ENCODE peak calls at places on chromosome 7, in four cellular contexts. L is cardiac muscle cell, H is fibroblast of lung, O is upper lobe of right lung. F is an unnamed sample.

GRCh38 chr7:131020759-131021219 is 286.8 kb upstream of the KLF14 start:
- DNase-seq in L (no peak), H (no peak), O (no peak), F (no peak)

GRCh38 chr7:742791-743190 is 15.7 kb upstream of the PRKAR1B start:
- DNase-seq in L (no peak), H (no peak), O (peak), F (no peak)

GRCh38 chr7:43843276-43843675 is 26.0 kb downstream of the MRPS24 start:
- DNase-seq in L (no peak), H (no peak), O (no peak), F (no peak)

GRCh38 chr7:5354460-5355279 is 69.0 kb downstream of the TNRC18 start:
- DNase-seq in L (peak), H (peak), O (no peak), F (peak)

GRCh38 chr7:130758429-130759056 is 24.5 kb upstream of the KLF14 start:
- DNase-seq in L (peak), H (peak), O (no peak), F (no peak)

GRCh38 chr7:48511021-48511579 is 339.8 kb downstream of the ABCA13 start:
- DNase-seq in L (no peak), H (no peak), O (no peak), F (no peak)

GRCh38 chr7:1899951-1900762 is 230.1 kb downstream of the ELFN1 start:
- DNase-seq in L (no peak), H (peak), O (no peak), F (no peak)

GRCh38 chr7:30846378-30846777 is 65.3 kb upstream of the AQP1 start:
- DNase-seq in L (no peak), H (no peak), O (peak), F (peak)

GRCh38 chr7:149495785-149496641 is 1.6 kb downstream of the ZNF746 start:
- DNase-seq in L (peak), H (peak), O (no peak), F (peak)
- H3K27ac ChIP-seq in L (no peak), H (peak), O (peak), F (peak)

DNA sequence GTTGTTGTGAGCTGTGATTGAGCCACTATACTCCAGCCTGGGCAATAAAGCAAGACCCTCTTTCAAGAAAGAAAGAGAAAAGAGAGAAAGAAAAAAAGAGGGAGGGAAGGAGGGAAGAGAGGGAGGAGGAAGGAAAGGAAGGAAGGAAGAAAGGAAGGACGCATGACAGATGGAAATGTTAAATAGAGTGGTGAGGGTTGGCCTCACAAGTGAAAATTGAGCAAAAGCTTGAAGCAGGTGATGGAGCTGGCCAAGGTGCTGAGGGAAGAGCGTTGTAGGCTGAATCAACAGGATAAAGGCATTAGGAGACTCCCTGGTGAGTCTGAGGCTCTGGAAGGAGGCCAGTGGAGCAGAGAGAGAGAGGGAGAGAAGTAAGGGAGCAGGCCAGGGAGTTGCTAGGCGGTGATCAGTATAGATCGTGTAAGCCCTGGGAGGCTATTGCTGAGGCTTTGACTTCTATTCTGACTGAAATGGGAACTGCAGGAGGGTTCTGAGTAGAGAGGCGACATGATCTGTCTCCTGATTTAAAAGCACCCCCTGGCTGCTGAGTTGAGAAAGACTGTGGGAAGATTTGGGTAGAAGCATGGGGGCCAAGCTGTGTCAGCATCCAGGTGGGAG is 26.5 kb upstream of the TMEM248 start:
- DNase-seq in L (peak), H (peak), O (no peak), F (no peak)
- TF ChIP-seq CTCF in L (no peak), H (no peak), O (no peak), F (peak)

GRCh38 chr7:28747404-28747803 is 210.7 kb downstream of the TRIL start:
- DNase-seq in L (no peak), H (no peak), O (no peak), F (no peak)
- H3K27ac ChIP-seq in L (no peak), H (no peak), O (no peak), F (no peak)

DNA sequence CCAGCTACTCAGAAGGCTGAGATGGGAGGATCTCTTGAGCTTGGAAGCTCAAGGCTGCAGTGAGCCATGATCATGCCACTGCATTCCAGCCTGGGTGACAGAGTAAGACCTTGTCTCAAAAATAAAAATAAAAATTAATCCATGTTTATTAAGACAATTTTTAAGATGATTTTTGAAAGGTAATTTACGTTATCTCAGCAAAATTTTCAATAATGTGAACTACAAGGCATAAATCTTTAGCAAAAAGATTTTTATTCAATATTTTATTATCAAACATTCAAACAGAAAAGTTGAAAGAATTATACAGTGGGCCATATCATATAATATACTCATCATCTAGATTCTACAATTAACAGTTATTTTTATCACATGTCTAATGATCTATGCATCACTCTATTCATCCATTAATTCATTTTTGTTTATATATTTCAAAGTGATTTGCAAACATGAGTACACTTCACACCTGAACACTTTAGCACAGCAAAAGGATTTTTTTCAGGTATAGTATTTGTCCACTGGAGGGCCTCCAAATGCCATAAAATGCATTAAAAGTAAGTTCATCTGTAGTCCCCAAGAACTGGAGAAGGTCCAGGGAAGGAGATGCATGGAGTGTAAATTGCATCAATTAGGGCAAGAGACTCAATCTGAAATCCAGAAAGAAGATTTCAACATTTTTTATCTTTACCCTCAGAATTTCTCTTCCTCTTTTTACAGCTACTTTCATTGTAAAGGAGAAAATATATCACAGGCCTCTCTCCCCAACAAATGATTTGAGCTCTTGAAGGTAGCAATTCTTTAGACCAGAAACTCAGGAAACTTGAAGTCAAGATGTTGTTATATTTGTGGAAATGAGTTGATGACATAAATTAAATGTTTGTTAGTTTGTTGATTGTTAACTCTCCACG is 38.6 kb upstream of the RSBN1L start:
- DNase-seq in L (peak), H (peak), O (no peak), F (peak)
- TF ChIP-seq CTCF in L (peak), H (peak), O (peak), F (peak)

GRCh38 chr7:35694161-35694783 is 663 bp downstream of the HERPUD2 start:
- DNase-seq in L (no peak), H (peak), O (no peak), F (peak)

GRCh38 chr7:35697414-35698175 is 2.7 kb upstream of the HERPUD2 start:
- DNase-seq in L (peak), H (peak), O (no peak), F (no peak)

GRCh38 chr7:35695987-35696386 is 1.1 kb upstream of the HERPUD2 start:
- DNase-seq in L (no peak), H (no peak), O (no peak), F (no peak)

GRCh38 chr7:35694784-35695627 is at the start of gene HERPUD2:
- DNase-seq in L (peak), H (peak), O (peak), F (peak)

DNA sequence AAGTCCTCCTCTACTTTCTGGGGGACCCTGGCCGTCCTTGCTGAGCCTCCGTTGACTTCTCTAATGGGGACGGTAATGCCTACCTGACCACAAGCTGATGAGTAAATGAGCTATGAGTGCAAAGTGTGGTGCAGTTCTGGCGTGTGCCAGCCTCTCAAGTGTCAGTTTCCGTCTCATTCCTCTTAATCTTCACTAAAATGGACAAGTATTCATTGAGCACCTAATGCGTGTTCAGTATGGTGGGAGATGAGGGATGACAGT is 623 bp upstream of the HERPUD2 start:
- DNase-seq in L (no peak), H (peak), O (no peak), F (no peak)
- H3K27ac ChIP-seq in L (peak), H (peak), O (peak), F (peak)

GRCh38 chr7:128053991-128054390 is 22.8 kb upstream of the LRRC4 start:
- DNase-seq in L (no peak), H (no peak), O (no peak), F (no peak)
- TF ChIP-seq CTCF in L (no peak), H (no peak), O (no peak), F (no peak)